ENCODE peak calls at places on chromosome 21, in four cellular contexts. P is adrenal gland; M is myocyte; K is activated T-helper 1 cell treated with anti-CD3 and anti-CD28 coated beads, Interleukin-12 subunit alpha, Interleukin-12 subunit beta, Interleukin-2, Interleukin-4 antibody, amounts not matched to agents 30 ng/mL and 10 ng/mL and 1 ng/mL, durations not matched to agents 14 hours and 24 hours and 36 hours. A is an unnamed sample.

GRCh38 chr21:36744190-36744559 is 45.3 kb downstream of the SIM2 start:
- DNase-seq in P (no peak), M (no peak), K (no peak), A (no peak)

GRCh38 chr21:15060776-15061175 is 4.0 kb downstream of the NRIP1 start:
- DNase-seq in P (no peak), M (no peak), K (no peak), A (no peak)

GRCh38 chr21:32094792-32095191 is 184.1 kb downstream of the MIS18A start:
- DNase-seq in P (no peak), M (no peak), K (no peak), A (peak; percentile 40)

GRCh38 chr21:43273016-43273707 is 104.4 kb downstream of the CRYAA start:
- DNase-seq in P (no peak), M (no peak), K (no peak), A (no peak)

GRCh38 chr21:26117972-26118367 is 52.6 kb downstream of the APP start:
- DNase-seq in P (no peak), M (no peak), K (no peak), A (no peak)

GRCh38 chr21:31403596-31404333 is 59.7 kb upstream of the TIAM1 start:
- DNase-seq in P (no peak), M (no peak), K (no peak), A (no peak)

GRCh38 chr21:24895885-24896734 is 711.2 kb downstream of the MRPL39 start:
- DNase-seq in P (peak; percentile 18), M (no peak), K (no peak), A (peak; percentile 6)

GRCh38 chr21:46264046-46264689 is 21.2 kb downstream of the MCM3AP start:
- DNase-seq in P (no peak), M (no peak), K (no peak), A (no peak)

GRCh38 chr21:43015906-43016540 is 41.7 kb downstream of the PKNOX1 start:
- DNase-seq in P (no peak), M (no peak), K (no peak), A (no peak)

GRCh38 chr21:28768753-28769152 is 223.9 kb downstream of the LTN1 start:
- DNase-seq in P (no peak), M (no peak), K (no peak), A (no peak)

GRCh38 chr21:40936771-40937261 is 89.9 kb upstream of the DSCAM start:
- DNase-seq in P (no peak), M (no peak), K (no peak), A (peak; percentile 10)

GRCh38 chr21:42868196-42868595 is 11.1 kb downstream of the WDR4 start:
- DNase-seq in P (no peak), M (no peak), K (no peak), A (no peak)

GRCh38 chr21:39088831-39089380 is 94.3 kb downstream of the PSMG1 start:
- DNase-seq in P (no peak), M (no peak), K (no peak), A (no peak)

GRCh38 chr21:40845621-40846020 is 1.3 kb downstream of the DSCAM start:
- DNase-seq in P (no peak), M (no peak), K (no peak), A (no peak)

GRCh38 chr21:46060596-46061061 is 37.3 kb upstream of the COL6A2 start:
- DNase-seq in P (peak; percentile 71), M (peak; percentile 95), K (no peak), A (no peak)

GRCh38 chr21:25895565-25896205 is 160.9 kb downstream of the GABPA start:
- DNase-seq in P (no peak), M (peak; percentile 51), K (no peak), A (no peak)

GRCh38 chr21:15514073-15514946 is 215.5 kb upstream of the USP25 start:
- DNase-seq in P (no peak), M (no peak), K (peak; percentile 57), A (no peak)

GRCh38 chr21:34743831-34744230 is 75.0 kb downstream of the CLIC6 start:
- DNase-seq in P (no peak), M (peak; percentile 96), K (no peak), A (peak; percentile 13)

GRCh38 chr21:46171996-46172862 is 12.0 kb downstream of the SPATC1L start:
- DNase-seq in P (no peak), M (no peak), K (no peak), A (no peak)

GRCh38 chr21:45075606-45076244 is 1.3 kb downstream of the ADARB1 start:
- DNase-seq in P (no peak), M (no peak), K (no peak), A (no peak)

GRCh38 chr21:45323487-45324380 is 36.0 kb upstream of the POFUT2 start:
- DNase-seq in P (peak; percentile 17), M (peak; percentile 77), K (no peak), A (peak; percentile 63)

GRCh38 chr21:46667735-46668380 is 32.4 kb downstream of the PRMT2 start:
- DNase-seq in P (no peak), M (peak; percentile 92), K (no peak), A (no peak)

GRCh38 chr21:34941162-34941561 is 107.9 kb downstream of the RUNX1 start:
- DNase-seq in P (no peak), M (no peak), K (no peak), A (no peak)